ENCODE peak calls at places on chromosomes 4 and X, in ten cellular contexts. One of them, this sample, is unnamed.

GRCh38 chrX:72395252-72395651 is 89.5 kb upstream of the CITED1 start:
- ATAC-seq in CD8-positive, alpha-beta T cell: no peak
- ATAC-seq in left lung: peak; percentile 34
- ATAC-seq in activated naive CD8-positive, alpha-beta T cell treated with anti-CD3 and anti-CD28 coated beads, Interleukin-2, amount 50 U/mL, for 24 hours: no peak
- ATAC-seq in CD4-positive, CD25-positive, alpha-beta regulatory T cell: no peak
- ATAC-seq in left cardiac atrium: peak; percentile 54
- ATAC-seq in naive thymus-derived CD4-positive, alpha-beta T cell: no peak
- ATAC-seq in lower lobe of right lung: no peak
- ATAC-seq in aorta: no peak
- ATAC-seq in stimulated activated naive B cell treated with anti-CD40 and anti-IgM and Interleukin-4, amounts not matched to agents 10 μg/mL and 1 μg/mL and 100 μg/mL, for 72 hours: no peak
- ATAC-seq in this sample: no peak

GRCh38 chr4:212438-213174 is 88.3 kb downstream of the ZNF718 start:
- ATAC-seq in left cardiac atrium: peak; percentile 100
- ATAC-seq in naive thymus-derived CD4-positive, alpha-beta T cell: peak; percentile 93
- ATAC-seq in CD4-positive, CD25-positive, alpha-beta regulatory T cell: no peak
- ATAC-seq in stimulated activated naive B cell treated with anti-CD40 and anti-IgM and Interleukin-4, amounts not matched to agents 10 μg/mL and 1 μg/mL and 100 μg/mL, for 72 hours: peak; percentile 12
- ATAC-seq in left lung: peak; percentile 97
- ATAC-seq in activated naive CD8-positive, alpha-beta T cell treated with anti-CD3 and anti-CD28 coated beads, Interleukin-2, amount 50 U/mL, for 24 hours: peak; percentile 33
- ATAC-seq in lower lobe of right lung: peak; percentile 87
- ATAC-seq in aorta: peak; percentile 95
- ATAC-seq in CD8-positive, alpha-beta T cell: peak; percentile 40
- ATAC-seq in this sample: no peak

GRCh38 chr4:72701987-72702819 is 133.2 kb upstream of the ADAMTS3 start:
- ATAC-seq in stimulated activated naive B cell treated with anti-CD40 and anti-IgM and Interleukin-4, amounts not matched to agents 10 μg/mL and 1 μg/mL and 100 μg/mL, for 72 hours: peak; percentile 55
- ATAC-seq in naive thymus-derived CD4-positive, alpha-beta T cell: peak; percentile 56
- ATAC-seq in CD4-positive, CD25-positive, alpha-beta regulatory T cell: no peak
- ATAC-seq in CD8-positive, alpha-beta T cell: no peak
- ATAC-seq in left cardiac atrium: peak; percentile 58
- ATAC-seq in activated naive CD8-positive, alpha-beta T cell treated with anti-CD3 and anti-CD28 coated beads, Interleukin-2, amount 50 U/mL, for 24 hours: no peak
- ATAC-seq in lower lobe of right lung: no peak
- ATAC-seq in left lung: peak; percentile 97
- ATAC-seq in aorta: no peak
- ATAC-seq in this sample: no peak

GRCh38 chr4:148716361-148717063 is 274.3 kb upstream of the NR3C2 start:
- ATAC-seq in left lung: no peak
- ATAC-seq in naive thymus-derived CD4-positive, alpha-beta T cell: no peak
- ATAC-seq in CD4-positive, CD25-positive, alpha-beta regulatory T cell: no peak
- ATAC-seq in left cardiac atrium: no peak
- ATAC-seq in aorta: no peak
- ATAC-seq in stimulated activated naive B cell treated with anti-CD40 and anti-IgM and Interleukin-4, amounts not matched to agents 10 μg/mL and 1 μg/mL and 100 μg/mL, for 72 hours: no peak
- ATAC-seq in activated naive CD8-positive, alpha-beta T cell treated with anti-CD3 and anti-CD28 coated beads, Interleukin-2, amount 50 U/mL, for 24 hours: no peak
- ATAC-seq in CD8-positive, alpha-beta T cell: no peak
- ATAC-seq in lower lobe of right lung: no peak
- ATAC-seq in this sample: no peak

GRCh38 chr4:102598759-102599379 is 97.7 kb downstream of the NFKB1 start:
- ATAC-seq in CD4-positive, CD25-positive, alpha-beta regulatory T cell: no peak
- ATAC-seq in lower lobe of right lung: no peak
- ATAC-seq in stimulated activated naive B cell treated with anti-CD40 and anti-IgM and Interleukin-4, amounts not matched to agents 10 μg/mL and 1 μg/mL and 100 μg/mL, for 72 hours: peak; percentile 83
- ATAC-seq in naive thymus-derived CD4-positive, alpha-beta T cell: no peak
- ATAC-seq in CD8-positive, alpha-beta T cell: no peak
- ATAC-seq in aorta: no peak
- ATAC-seq in activated naive CD8-positive, alpha-beta T cell treated with anti-CD3 and anti-CD28 coated beads, Interleukin-2, amount 50 U/mL, for 24 hours: peak; percentile 72
- ATAC-seq in left cardiac atrium: no peak
- ATAC-seq in left lung: peak; percentile 22
- ATAC-seq in this sample: peak; percentile 85

GRCh38 chr4:78543424-78544238 is 7.9 kb upstream of the ANXA3 start:
- ATAC-seq in aorta: no peak
- ATAC-seq in activated naive CD8-positive, alpha-beta T cell treated with anti-CD3 and anti-CD28 coated beads, Interleukin-2, amount 50 U/mL, for 24 hours: peak; percentile 10
- ATAC-seq in left lung: peak; percentile 52
- ATAC-seq in CD8-positive, alpha-beta T cell: no peak
- ATAC-seq in lower lobe of right lung: no peak
- ATAC-seq in stimulated activated naive B cell treated with anti-CD40 and anti-IgM and Interleukin-4, amounts not matched to agents 10 μg/mL and 1 μg/mL and 100 μg/mL, for 72 hours: no peak
- ATAC-seq in naive thymus-derived CD4-positive, alpha-beta T cell: no peak
- ATAC-seq in CD4-positive, CD25-positive, alpha-beta regulatory T cell: no peak
- ATAC-seq in left cardiac atrium: no peak
- ATAC-seq in this sample: no peak

GRCh38 chr4:173717581-173717980 is 187.6 kb upstream of the HAND2 start:
- ATAC-seq in naive thymus-derived CD4-positive, alpha-beta T cell: no peak
- ATAC-seq in left lung: no peak
- ATAC-seq in CD4-positive, CD25-positive, alpha-beta regulatory T cell: no peak
- ATAC-seq in lower lobe of right lung: no peak
- ATAC-seq in left cardiac atrium: no peak
- ATAC-seq in activated naive CD8-positive, alpha-beta T cell treated with anti-CD3 and anti-CD28 coated beads, Interleukin-2, amount 50 U/mL, for 24 hours: no peak
- ATAC-seq in CD8-positive, alpha-beta T cell: no peak
- ATAC-seq in stimulated activated naive B cell treated with anti-CD40 and anti-IgM and Interleukin-4, amounts not matched to agents 10 μg/mL and 1 μg/mL and 100 μg/mL, for 72 hours: no peak
- ATAC-seq in aorta: no peak
- ATAC-seq in this sample: no peak

GRCh38 chrX:1453951-1454785 is 1.5 kb upstream of the ASMTL start:
- ATAC-seq in left lung: peak; percentile 53
- ATAC-seq in activated naive CD8-positive, alpha-beta T cell treated with anti-CD3 and anti-CD28 coated beads, Interleukin-2, amount 50 U/mL, for 24 hours: peak; percentile 68
- ATAC-seq in stimulated activated naive B cell treated with anti-CD40 and anti-IgM and Interleukin-4, amounts not matched to agents 10 μg/mL and 1 μg/mL and 100 μg/mL, for 72 hours: peak; percentile 62
- ATAC-seq in aorta: peak; percentile 65
- ATAC-seq in left cardiac atrium: peak; percentile 41
- ATAC-seq in lower lobe of right lung: peak; percentile 54
- ATAC-seq in CD4-positive, CD25-positive, alpha-beta regulatory T cell: peak; percentile 30
- ATAC-seq in naive thymus-derived CD4-positive, alpha-beta T cell: peak; percentile 26
- ATAC-seq in CD8-positive, alpha-beta T cell: peak; percentile 33
- ATAC-seq in this sample: peak; percentile 63

GRCh38 chr4:773214-773613 is 52.7 kb downstream of the CPLX1 start:
- ATAC-seq in lower lobe of right lung: peak; percentile 37
- ATAC-seq in CD8-positive, alpha-beta T cell: no peak
- ATAC-seq in stimulated activated naive B cell treated with anti-CD40 and anti-IgM and Interleukin-4, amounts not matched to agents 10 μg/mL and 1 μg/mL and 100 μg/mL, for 72 hours: no peak
- ATAC-seq in CD4-positive, CD25-positive, alpha-beta regulatory T cell: no peak
- ATAC-seq in left lung: peak; percentile 14
- ATAC-seq in aorta: no peak
- ATAC-seq in activated naive CD8-positive, alpha-beta T cell treated with anti-CD3 and anti-CD28 coated beads, Interleukin-2, amount 50 U/mL, for 24 hours: no peak
- ATAC-seq in naive thymus-derived CD4-positive, alpha-beta T cell: no peak
- ATAC-seq in left cardiac atrium: peak; percentile 54
- ATAC-seq in this sample: no peak